ENCODE peak calls at places on chromosomes 6 and 20, in four cellular contexts. One of them, this sample, is unnamed.

GRCh38 chr20:22684072-22684762 is 99.8 kb upstream of the FOXA2 start:
- DNase-seq in activated naive CD4-positive, alpha-beta T cell: no peak
- DNase-seq in NCI-H345: peak
- DNase-seq in aorta: peak
- DNase-seq in this sample: peak

GRCh38 chr6:47897233-47897632 is 115.4 kb downstream of the OPN5 start:
- DNase-seq in aorta: no peak
- DNase-seq in activated naive CD4-positive, alpha-beta T cell: no peak
- DNase-seq in NCI-H345: no peak
- DNase-seq in this sample: no peak

GRCh38 chr6:14423330-14423729 is 305.8 kb downstream of the CD83 start:
- DNase-seq in activated naive CD4-positive, alpha-beta T cell: no peak
- DNase-seq in NCI-H345: no peak
- DNase-seq in aorta: no peak
- DNase-seq in this sample: no peak

GRCh38 chr6:157547112-157547511 is 166.1 kb downstream of the ZDHHC14 start:
- DNase-seq in aorta: no peak
- DNase-seq in activated naive CD4-positive, alpha-beta T cell: no peak
- DNase-seq in NCI-H345: no peak
- DNase-seq in this sample: no peak

GRCh38 chr6:105917038-105917695 is 169.0 kb upstream of the PRDM1 start:
- DNase-seq in NCI-H345: no peak
- DNase-seq in aorta: no peak
- DNase-seq in activated naive CD4-positive, alpha-beta T cell: no peak
- DNase-seq in this sample: no peak

GRCh38 chr6:112038268-112038667 is 15.6 kb upstream of the CCN6 start:
- DNase-seq in aorta: no peak
- DNase-seq in activated naive CD4-positive, alpha-beta T cell: no peak
- DNase-seq in NCI-H345: no peak
- DNase-seq in this sample: no peak

GRCh38 chr6:74357329-74357728 is 661.3 kb downstream of the CD109 start:
- DNase-seq in activated naive CD4-positive, alpha-beta T cell: no peak
- DNase-seq in NCI-H345: no peak
- DNase-seq in aorta: no peak
- DNase-seq in this sample: no peak

GRCh38 chr6:38603966-38604365 is 35.8 kb downstream of the BTBD9 start:
- DNase-seq in activated naive CD4-positive, alpha-beta T cell: no peak
- DNase-seq in NCI-H345: no peak
- DNase-seq in aorta: no peak
- DNase-seq in this sample: no peak

GRCh38 chr20:8647868-8648495 is 420.9 kb upstream of the PLCB4 start:
- DNase-seq in activated naive CD4-positive, alpha-beta T cell: no peak
- DNase-seq in aorta: no peak
- DNase-seq in NCI-H345: no peak
- DNase-seq in this sample: no peak

GRCh38 chr6:36721369-36722140 is 23.9 kb downstream of the RAB44 start:
- DNase-seq in aorta: peak
- DNase-seq in activated naive CD4-positive, alpha-beta T cell: no peak
- DNase-seq in NCI-H345: no peak
- DNase-seq in this sample: no peak

GRCh38 chr20:38201356-38201755 is 36.3 kb upstream of the TGM2 start:
- DNase-seq in aorta: peak
- DNase-seq in NCI-H345: no peak
- DNase-seq in activated naive CD4-positive, alpha-beta T cell: no peak
- DNase-seq in this sample: no peak

GRCh38 chr20:31707994-31708744 is 14.5 kb downstream of the BCL2L1 start:
- DNase-seq in NCI-H345: peak
- DNase-seq in activated naive CD4-positive, alpha-beta T cell: no peak
- DNase-seq in aorta: no peak
- DNase-seq in this sample: peak

GRCh38 chr20:9353916-9354276 is 160.5 kb upstream of the LAMP5 start:
- DNase-seq in activated naive CD4-positive, alpha-beta T cell: no peak
- DNase-seq in NCI-H345: no peak
- DNase-seq in aorta: no peak
- DNase-seq in this sample: no peak

GRCh38 chr6:1251198-1252155 is 60.4 kb upstream of the FOXQ1 start:
- DNase-seq in activated naive CD4-positive, alpha-beta T cell: no peak
- DNase-seq in aorta: no peak
- DNase-seq in NCI-H345: no peak
- DNase-seq in this sample: no peak

GRCh38 chr20:38290829-38291581 is 13.0 kb upstream of the BPI start:
- DNase-seq in NCI-H345: no peak
- DNase-seq in aorta: no peak
- DNase-seq in activated naive CD4-positive, alpha-beta T cell: no peak
- DNase-seq in this sample: no peak

GRCh38 chr20:57661201-57662027 is 41.2 kb upstream of the ZBP1 start:
- DNase-seq in NCI-H345: no peak
- DNase-seq in activated naive CD4-positive, alpha-beta T cell: no peak
- DNase-seq in aorta: peak
- DNase-seq in this sample: no peak

GRCh38 chr6:38346291-38347079 is 293.2 kb downstream of the BTBD9 start:
- DNase-seq in aorta: no peak
- DNase-seq in activated naive CD4-positive, alpha-beta T cell: no peak
- DNase-seq in NCI-H345: no peak
- DNase-seq in this sample: no peak

GRCh38 chr6:121531658-121532167 is 96.3 kb downstream of the GJA1 start:
- DNase-seq in activated naive CD4-positive, alpha-beta T cell: no peak
- DNase-seq in NCI-H345: no peak
- DNase-seq in aorta: no peak
- DNase-seq in this sample: no peak

GRCh38 chr20:20022498-20022897 is 5.3 kb downstream of the NAA20 start:
- DNase-seq in NCI-H345: no peak
- DNase-seq in activated naive CD4-positive, alpha-beta T cell: no peak
- DNase-seq in aorta: no peak
- DNase-seq in this sample: no peak

GRCh38 chr6:36917541-36918193 is 31.9 kb downstream of the C6orf89 start:
- DNase-seq in NCI-H345: no peak
- DNase-seq in aorta: no peak
- DNase-seq in activated naive CD4-positive, alpha-beta T cell: no peak
- DNase-seq in this sample: no peak

GRCh38 chr20:50092436-50092835 is 20.5 kb downstream of the UBE2V1 start:
- DNase-seq in aorta: no peak
- DNase-seq in activated naive CD4-positive, alpha-beta T cell: no peak
- DNase-seq in NCI-H345: no peak
- DNase-seq in this sample: no peak

GRCh38 chr6:143510991-143511891 is at the start of gene FUCA2:
- DNase-seq in aorta: peak
- DNase-seq in NCI-H345: peak
- DNase-seq in activated naive CD4-positive, alpha-beta T cell: peak
- DNase-seq in this sample: no peak

GRCh38 chr6:69622230-69622629 is 174.6 kb downstream of the LMBRD1 start:
- DNase-seq in NCI-H345: no peak
- DNase-seq in aorta: no peak
- DNase-seq in activated naive CD4-positive, alpha-beta T cell: no peak
- DNase-seq in this sample: no peak

GRCh38 chr6:161139766-161140553 is 133.9 kb downstream of the AGPAT4 start:
- DNase-seq in NCI-H345: peak
- DNase-seq in activated naive CD4-positive, alpha-beta T cell: no peak
- DNase-seq in aorta: peak
- DNase-seq in this sample: peak

GRCh38 chr6:126217497-126217896 is 122.4 kb upstream of the CENPW start:
- DNase-seq in NCI-H345: no peak
- DNase-seq in activated naive CD4-positive, alpha-beta T cell: no peak
- DNase-seq in aorta: no peak
- DNase-seq in this sample: no peak

GRCh38 chr6:110529907-110530306 is 53.5 kb upstream of the SLC22A16 start:
- DNase-seq in aorta: no peak
- DNase-seq in NCI-H345: no peak
- DNase-seq in activated naive CD4-positive, alpha-beta T cell: no peak
- DNase-seq in this sample: no peak

GRCh38 chr6:107491059-107491609 is 1.2 kb downstream of the SOBP start:
- DNase-seq in NCI-H345: peak
- DNase-seq in aorta: peak
- DNase-seq in activated naive CD4-positive, alpha-beta T cell: no peak
- DNase-seq in this sample: no peak

GRCh38 chr6:136527831-136528230 is 22.4 kb downstream of the MAP7 start:
- DNase-seq in aorta: no peak
- DNase-seq in NCI-H345: no peak
- DNase-seq in activated naive CD4-positive, alpha-beta T cell: no peak
- DNase-seq in this sample: no peak

GRCh38 chr6:132285004-132285780 is 116.1 kb downstream of the MOXD1 start:
- DNase-seq in activated naive CD4-positive, alpha-beta T cell: no peak
- DNase-seq in NCI-H345: no peak
- DNase-seq in aorta: no peak
- DNase-seq in this sample: no peak

GRCh38 chr6:82073484-82073883 is 174.1 kb downstream of the IBTK start:
- DNase-seq in NCI-H345: peak
- DNase-seq in activated naive CD4-positive, alpha-beta T cell: no peak
- DNase-seq in aorta: no peak
- DNase-seq in this sample: no peak

This sample was measured in NCI-H510A.